ENCODE peak calls at places on chromosomes 7 and 10, in five cellular contexts. One of them, this sample, is unnamed.

GRCh38 chr10:411597-411996 is 276.3 kb downstream of the ZMYND11 start:
- DNase-seq in HEK293T: no peak
- DNase-seq in NT2/D1: no peak
- DNase-seq in H1: no peak
- DNase-seq in HepG2: no peak
- DNase-seq in this sample: no peak

GRCh38 chr7:129110575-129111376 is 33.7 kb upstream of the TSPAN33 start:
- DNase-seq in HEK293T: no peak
- DNase-seq in NT2/D1: peak; percentile 74
- DNase-seq in H1: no peak
- DNase-seq in HepG2: peak; percentile 18
- DNase-seq in this sample: no peak

GRCh38 chr7:3867847-3868246 is 566.8 kb downstream of the SDK1 start:
- DNase-seq in HEK293T: no peak
- DNase-seq in NT2/D1: no peak
- DNase-seq in H1: no peak
- DNase-seq in HepG2: no peak
- DNase-seq in this sample: no peak

GRCh38 chr10:49661291-49661856 is 18.1 kb upstream of the C10orf53 start:
- DNase-seq in HEK293T: peak; percentile 2
- DNase-seq in NT2/D1: peak; percentile 18
- DNase-seq in H1: no peak
- DNase-seq in HepG2: no peak
- DNase-seq in this sample: no peak

GRCh38 chr10:101939273-101939635 is 95.7 kb upstream of the KCNIP2 start:
- DNase-seq in HEK293T: no peak
- DNase-seq in NT2/D1: no peak
- DNase-seq in H1: no peak
- DNase-seq in HepG2: no peak
- DNase-seq in this sample: no peak

GRCh38 chr10:43252166-43252784 is 14.6 kb downstream of the RASGEF1A start:
- DNase-seq in HEK293T: no peak
- DNase-seq in NT2/D1: no peak
- DNase-seq in H1: no peak
- DNase-seq in HepG2: no peak
- DNase-seq in this sample: no peak

GRCh38 chr10:72796042-72796441 is 97.5 kb upstream of the OIT3 start:
- DNase-seq in HEK293T: no peak
- DNase-seq in NT2/D1: no peak
- DNase-seq in H1: no peak
- DNase-seq in HepG2: no peak
- DNase-seq in this sample: no peak

GRCh38 chr10:71205468-71205867 is 6.9 kb upstream of the UNC5B start:
- DNase-seq in HEK293T: no peak
- DNase-seq in NT2/D1: no peak
- DNase-seq in H1: no peak
- DNase-seq in HepG2: no peak
- DNase-seq in this sample: no peak

GRCh38 chr10:75403144-75404022 is 1.8 kb upstream of the ZNF503 start:
- DNase-seq in HEK293T: no peak
- DNase-seq in NT2/D1: no peak
- DNase-seq in H1: no peak
- DNase-seq in HepG2: peak; percentile 18
- DNase-seq in this sample: no peak

GRCh38 chr7:157559596-157560257 is 222.9 kb downstream of the DNAJB6 start:
- DNase-seq in HEK293T: no peak
- DNase-seq in NT2/D1: no peak
- DNase-seq in H1: no peak
- DNase-seq in HepG2: peak; percentile 41
- DNase-seq in this sample: no peak

GRCh38 chr10:27230022-27230421 is 10.6 kb downstream of the ACBD5 start:
- DNase-seq in HEK293T: no peak
- DNase-seq in NT2/D1: no peak
- DNase-seq in H1: no peak
- DNase-seq in HepG2: no peak
- DNase-seq in this sample: no peak

GRCh38 chr7:66415659-66416265 is 210.6 kb downstream of the TPST1 start:
- DNase-seq in HEK293T: no peak
- DNase-seq in NT2/D1: no peak
- DNase-seq in H1: no peak
- DNase-seq in HepG2: no peak
- DNase-seq in this sample: no peak

GRCh38 chr7:158782638-158783490 is 46.4 kb downstream of the ESYT2 start:
- DNase-seq in HEK293T: peak; percentile 51
- DNase-seq in NT2/D1: peak; percentile 9
- DNase-seq in H1: no peak
- DNase-seq in HepG2: peak; percentile 15
- DNase-seq in this sample: no peak

GRCh38 chr10:27536437-27536836 is 32.3 kb downstream of the RAB18 start:
- DNase-seq in HEK293T: no peak
- DNase-seq in NT2/D1: no peak
- DNase-seq in H1: no peak
- DNase-seq in HepG2: no peak
- DNase-seq in this sample: no peak

GRCh38 chr7:140723002-140723401 is 26.5 kb downstream of the NDUFB2 start:
- DNase-seq in HEK293T: no peak
- DNase-seq in NT2/D1: no peak
- DNase-seq in H1: no peak
- DNase-seq in HepG2: no peak
- DNase-seq in this sample: no peak

GRCh38 chr7:36279251-36279925 is 110.3 kb upstream of the ANLN start:
- DNase-seq in HEK293T: no peak
- DNase-seq in NT2/D1: no peak
- DNase-seq in H1: no peak
- DNase-seq in HepG2: no peak
- DNase-seq in this sample: no peak

GRCh38 chr7:117993377-117994003 is 120.2 kb upstream of the CTTNBP2 start:
- DNase-seq in HEK293T: peak; percentile 78
- DNase-seq in NT2/D1: peak; percentile 76
- DNase-seq in H1: peak; percentile 36
- DNase-seq in HepG2: peak; percentile 18
- DNase-seq in this sample: no peak

GRCh38 chr7:47591655-47592572 is 10.0 kb upstream of the TNS3 start:
- DNase-seq in HEK293T: no peak
- DNase-seq in NT2/D1: peak; percentile 86
- DNase-seq in H1: no peak
- DNase-seq in HepG2: peak; percentile 75
- DNase-seq in this sample: no peak

GRCh38 chr10:67815571-67816059 is 22.4 kb downstream of the DNAJC12 start:
- DNase-seq in HEK293T: no peak
- DNase-seq in NT2/D1: no peak
- DNase-seq in H1: no peak
- DNase-seq in HepG2: no peak
- DNase-seq in this sample: no peak

GRCh38 chr7:108723343-108723957 is 153.8 kb downstream of the DNAJB9 start:
- DNase-seq in HEK293T: no peak
- DNase-seq in NT2/D1: no peak
- DNase-seq in H1: no peak
- DNase-seq in HepG2: no peak
- DNase-seq in this sample: no peak
- TF ChIP-seq SUZ12 in HEK293T: no peak
- TF ChIP-seq SUZ12 in NT2/D1: no peak
- TF ChIP-seq SUZ12 in H1: no peak
- TF ChIP-seq SUZ12 in HepG2: no peak
- TF ChIP-seq SUZ12 in this sample: no peak

DNA sequence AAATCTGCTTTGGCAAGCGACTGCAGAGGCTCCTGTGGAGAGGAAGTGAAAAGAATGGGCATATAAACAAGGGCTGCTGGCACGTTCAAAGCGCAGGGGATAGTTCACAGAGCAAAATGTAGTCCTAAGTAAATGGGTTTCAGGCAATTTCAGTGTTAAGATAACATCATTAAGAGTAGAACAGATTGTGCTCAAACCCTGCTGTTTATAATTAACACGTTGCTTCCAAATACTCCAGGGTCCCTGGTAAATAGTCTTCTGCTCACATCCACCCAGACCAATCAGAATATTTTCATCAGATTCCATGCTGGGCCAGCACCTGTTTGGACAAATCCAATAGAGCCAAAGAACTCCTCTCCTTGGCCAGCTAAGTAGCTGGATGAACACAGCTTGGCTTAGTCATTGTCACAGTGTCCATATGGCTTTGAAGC is 81.4 kb downstream of the ORC5 start:
- DNase-seq in HEK293T: no peak
- DNase-seq in NT2/D1: no peak
- DNase-seq in H1: no peak
- DNase-seq in HepG2: no peak
- DNase-seq in this sample: no peak
- TF ChIP-seq SUZ12 in HEK293T: no peak
- TF ChIP-seq SUZ12 in NT2/D1: no peak
- TF ChIP-seq SUZ12 in H1: no peak
- TF ChIP-seq SUZ12 in HepG2: no peak
- TF ChIP-seq SUZ12 in this sample: no peak

GRCh38 chr10:132781556-132781955 is 4.4 kb downstream of the NKX6-2 start:
- DNase-seq in HEK293T: no peak
- DNase-seq in NT2/D1: no peak
- DNase-seq in H1: no peak
- DNase-seq in HepG2: no peak
- DNase-seq in this sample: no peak
- TF ChIP-seq SUZ12 in HEK293T: no peak
- TF ChIP-seq SUZ12 in NT2/D1: no peak
- TF ChIP-seq SUZ12 in H1: no peak
- TF ChIP-seq SUZ12 in HepG2: no peak
- TF ChIP-seq SUZ12 in this sample: no peak

GRCh38 chr7:102039706-102040105 is 222.3 kb downstream of the CUX1 start:
- DNase-seq in HEK293T: no peak
- DNase-seq in NT2/D1: no peak
- DNase-seq in H1: no peak
- DNase-seq in HepG2: no peak
- DNase-seq in this sample: no peak
- TF ChIP-seq SUZ12 in HEK293T: no peak
- TF ChIP-seq SUZ12 in NT2/D1: no peak
- TF ChIP-seq SUZ12 in H1: no peak
- TF ChIP-seq SUZ12 in HepG2: no peak
- TF ChIP-seq SUZ12 in this sample: no peak

GRCh38 chr10:128326851-128327250 is 200.6 kb upstream of the MKI67 start:
- DNase-seq in HEK293T: no peak
- DNase-seq in NT2/D1: no peak
- DNase-seq in H1: no peak
- DNase-seq in HepG2: no peak
- DNase-seq in this sample: no peak
- TF ChIP-seq SUZ12 in HEK293T: no peak
- TF ChIP-seq SUZ12 in NT2/D1: no peak
- TF ChIP-seq SUZ12 in H1: no peak
- TF ChIP-seq SUZ12 in HepG2: no peak
- TF ChIP-seq SUZ12 in this sample: no peak

GRCh38 chr10:68989317-68989990 is 851 bp downstream of the KIFBP start:
- DNase-seq in HEK293T: no peak
- DNase-seq in NT2/D1: no peak
- DNase-seq in H1: no peak
- DNase-seq in HepG2: no peak
- DNase-seq in this sample: no peak
- TF ChIP-seq SUZ12 in HEK293T: no peak
- TF ChIP-seq SUZ12 in NT2/D1: no peak
- TF ChIP-seq SUZ12 in H1: no peak
- TF ChIP-seq SUZ12 in HepG2: no peak
- TF ChIP-seq SUZ12 in this sample: no peak

DNA sequence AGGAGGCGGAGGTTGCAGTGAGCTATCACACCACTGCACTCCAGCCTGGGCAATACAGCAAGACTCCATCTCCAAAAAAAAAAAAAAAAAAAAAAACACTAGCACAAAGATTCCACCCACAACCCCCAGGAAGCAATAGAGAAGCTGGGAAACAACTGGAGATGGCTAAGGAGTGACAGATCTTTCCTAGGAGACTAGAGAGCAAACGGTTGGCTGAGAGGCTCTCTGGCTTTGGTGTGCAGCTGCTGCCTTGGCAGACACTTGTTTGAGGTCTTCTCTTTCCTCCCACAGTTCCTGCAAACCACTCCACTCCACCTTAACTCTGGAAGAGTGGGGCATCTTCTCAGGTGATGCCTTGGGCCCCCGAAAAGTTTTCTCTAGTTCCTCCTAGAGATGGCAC is 78.5 kb upstream of the LANCL2 start:
- DNase-seq in HEK293T: no peak
- DNase-seq in NT2/D1: no peak
- DNase-seq in H1: no peak
- DNase-seq in HepG2: no peak
- DNase-seq in this sample: no peak
- TF ChIP-seq SUZ12 in HEK293T: no peak
- TF ChIP-seq SUZ12 in NT2/D1: no peak
- TF ChIP-seq SUZ12 in H1: no peak
- TF ChIP-seq SUZ12 in HepG2: no peak
- TF ChIP-seq SUZ12 in this sample: no peak

GRCh38 chr7:155543011-155543881 is 3.1 kb downstream of the CNPY1 start:
- DNase-seq in HEK293T: no peak
- DNase-seq in NT2/D1: no peak
- DNase-seq in H1: no peak
- DNase-seq in HepG2: peak; percentile 34
- DNase-seq in this sample: no peak
- TF ChIP-seq SUZ12 in HEK293T: no peak
- TF ChIP-seq SUZ12 in NT2/D1: no peak
- TF ChIP-seq SUZ12 in H1: no peak
- TF ChIP-seq SUZ12 in HepG2: no peak
- TF ChIP-seq SUZ12 in this sample: no peak

This sample was measured in GM12878.